ENCODE peak calls at places on chromosomes 1 and 21, in nine cellular contexts. Q is epithelial cell of esophagus, D is fibroblast of mammary gland, U is heart left ventricle, O is choroid plexus epithelial cell, J is posterior cingulate gyrus, E is mucosa of gallbladder, N is HT-29, K is heart right ventricle. L is an unnamed sample.

GRCh38 chr1:30778156-30778978 is 20.8 kb upstream of the LAPTM5 start:
- DNase-seq in U (peak), N (no peak), Q (peak), J (peak), E (peak), O (peak), K (no peak), D (peak), L (peak)

GRCh38 chr1:231165371-231165770 is 3.5 kb downstream of the TRIM67 start:
- DNase-seq in J (no peak), N (no peak), O (peak), U (no peak), K (no peak), Q (peak), E (no peak), D (peak), L (peak)

GRCh38 chr21:44639331-44639655 is 2.1 kb downstream of the KRTAP10-10 start:
- DNase-seq in U (no peak), N (no peak), Q (no peak), E (no peak), O (no peak), K (no peak), D (no peak), J (no peak), L (no peak)

GRCh38 chr1:30058966-30059365 is 664.4 kb downstream of the MATN1 start:
- DNase-seq in J (no peak), E (no peak), D (peak), O (peak), U (no peak), Q (peak), N (no peak), K (no peak), L (peak)

GRCh38 chr1:209590405-209590804 is 6.9 kb downstream of the CAMK1G start:
- DNase-seq in J (peak), N (peak), D (peak), Q (peak), E (no peak), K (no peak), U (no peak), O (peak), L (no peak)

GRCh38 chr1:205451202-205451601 is 4.6 kb downstream of the BLACAT1 start:
- DNase-seq in D (no peak), O (no peak), E (no peak), K (no peak), U (no peak), Q (peak), J (no peak), N (no peak), L (no peak)

GRCh38 chr1:202343652-202344349 is 2.1 kb upstream of the UBE2T start:
- DNase-seq in K (no peak), Q (peak), J (no peak), U (no peak), O (peak), D (peak), N (peak), E (no peak), L (peak)

GRCh38 chr1:179295356-179295755 is 1.8 kb downstream of the SOAT1 start:
- DNase-seq in N (no peak), U (no peak), D (no peak), J (no peak), Q (no peak), O (no peak), K (no peak), E (no peak), L (no peak)

GRCh38 chr1:151175036-151175741 is 592 bp downstream of the TMOD4 start:
- DNase-seq in E (no peak), N (no peak), K (no peak), D (peak), U (no peak), O (no peak), J (peak), Q (no peak), L (peak)

GRCh38 chr21:37564341-37564923 is 197.9 kb downstream of the DYRK1A start:
- DNase-seq in D (peak), E (peak), Q (peak), N (peak), K (peak), J (peak), U (peak), O (peak), L (peak)

GRCh38 chr21:34511787-34512451 is at the start of gene KCNE1:
- DNase-seq in J (no peak), U (peak), Q (peak), D (peak), E (no peak), O (peak), N (no peak), K (peak), L (no peak)

GRCh38 chr21:36706951-36707762 is 8.2 kb downstream of the SIM2 start:
- DNase-seq in D (no peak), U (no peak), O (peak), K (no peak), Q (no peak), J (no peak), E (no peak), N (no peak), L (peak)

GRCh38 chr1:59814180-59814900 is 409 bp upstream of the HOOK1 start:
- DNase-seq in N (peak), K (peak), D (peak), U (peak), Q (peak), J (peak), O (peak), E (peak), L (no peak)

GRCh38 chr1:168443899-168444298 is 99.9 kb downstream of the XCL2 start:
- DNase-seq in Q (no peak), K (no peak), J (no peak), E (no peak), N (no peak), D (no peak), O (no peak), U (no peak), L (no peak)

GRCh38 chr1:51290489-51290847 is 39.9 kb downstream of the TTC39A start:
- DNase-seq in K (no peak), O (no peak), N (no peak), D (no peak), Q (no peak), J (no peak), E (no peak), U (no peak), L (no peak)

GRCh38 chr1:165600793-165601192 is 30.2 kb upstream of the MGST3 start:
- DNase-seq in O (no peak), K (no peak), E (peak), U (no peak), N (no peak), D (no peak), J (no peak), Q (no peak), L (no peak)

L was measured in IMR-90.